ENCODE peak calls at places on chromosome 18, in nine cellular contexts. A, H, R, D, W, L, N, P and I are unnamed samples.

GRCh38 chr18:27604583-27604982 is 419.5 kb upstream of the CHST9 start:
- DNase-seq in R (no peak), N (no peak), D (no peak), A (no peak), H (no peak), W (no peak), L (peak; percentile 75), P (no peak), I (no peak)

GRCh38 chr18:62486290-62486964 is 36.4 kb upstream of the ZCCHC2 start:
- DNase-seq in N (no peak), L (peak; percentile 15), P (no peak), W (peak; percentile 9), R (no peak), A (peak; percentile 23), D (no peak), H (no peak), I (no peak)

GRCh38 chr18:7856733-7857132 is 289.6 kb downstream of the PTPRM start:
- DNase-seq in A (no peak), W (no peak), N (no peak), R (no peak), D (no peak), H (no peak), L (peak; percentile 37), P (no peak), I (no peak)

GRCh38 chr18:8468911-8469310 is 140.3 kb upstream of the RAB12 start:
- DNase-seq in P (no peak), N (no peak), H (no peak), D (peak; percentile 47), R (no peak), L (peak; percentile 41), A (no peak), W (no peak), I (no peak)

GRCh38 chr18:74222710-74223497 is 68.9 kb downstream of the CYB5A start:
- DNase-seq in D (no peak), H (no peak), W (no peak), R (no peak), N (no peak), L (peak; percentile 32), P (no peak), A (no peak), I (no peak)

GRCh38 chr18:62637807-62638687 is 77.3 kb upstream of the PHLPP1 start:
- DNase-seq in P (peak; percentile 23), H (peak; percentile 58), W (peak; percentile 65), D (no peak), R (no peak), N (peak; percentile 22), A (peak; percentile 61), L (peak; percentile 27), I (no peak)

GRCh38 chr18:59704146-59704545 is 6.9 kb upstream of the CCBE1 start:
- DNase-seq in H (no peak), L (no peak), R (no peak), N (no peak), P (no peak), A (no peak), D (no peak), W (no peak), I (no peak)

GRCh38 chr18:67318651-67319050 is 197.9 kb downstream of the DSEL start:
- DNase-seq in D (no peak), L (no peak), P (no peak), R (no peak), N (no peak), A (no peak), H (no peak), W (no peak), I (no peak)

GRCh38 chr18:50662177-50662576 is 102.3 kb downstream of the MAPK4 start:
- DNase-seq in H (no peak), P (no peak), A (no peak), W (no peak), L (no peak), D (no peak), N (peak; percentile 5), R (no peak), I (no peak)

GRCh38 chr18:68177807-68178702 is 536.9 kb downstream of the TMX3 start:
- DNase-seq in A (no peak), H (no peak), R (no peak), D (no peak), N (no peak), L (peak; percentile 93), W (no peak), P (no peak), I (no peak)

GRCh38 chr18:30149585-30149984 is 893.0 kb downstream of the DSC3 start:
- DNase-seq in W (no peak), P (no peak), L (no peak), H (no peak), N (no peak), D (no peak), A (no peak), R (no peak), I (no peak)

GRCh38 chr18:70322928-70323327 is 34.1 kb downstream of the SOCS6 start:
- DNase-seq in N (no peak), W (no peak), P (no peak), R (no peak), A (no peak), L (peak; percentile 56), D (no peak), H (no peak), I (no peak)

GRCh38 chr18:13178976-13179375 is 39.6 kb upstream of the LDLRAD4 start:
- DNase-seq in R (no peak), W (no peak), N (no peak), H (no peak), A (no peak), P (no peak), L (peak; percentile 33), D (no peak), I (no peak)